ENCODE peak calls at places on chromosomes 6 and 20, in four cellular contexts. One of them, this sample, is unnamed. For H3K27me3, the result is how much of the 10 kb centered on the place peaks cover.

GRCh38 chr6:16712931-16713484 is 48.3 kb downstream of the ATXN1 start:
- DNase-seq in MM.1S: no peak
- DNase-seq in Caco-2: peak
- DNase-seq in heart right ventricle: no peak
- DNase-seq in this sample: no peak

GRCh38 chr20:51584116-51584515 is 41.6 kb upstream of the NFATC2 start:
- DNase-seq in MM.1S: no peak
- DNase-seq in Caco-2: no peak
- DNase-seq in heart right ventricle: no peak
- DNase-seq in this sample: no peak

GRCh38 chr6:168047841-168048723 is 30.9 kb downstream of the FRMD1 start:
- DNase-seq in MM.1S: no peak
- DNase-seq in Caco-2: no peak
- DNase-seq in heart right ventricle: no peak
- DNase-seq in this sample: no peak

GRCh38 chr6:722077-722524 is 29.2 kb upstream of the EXOC2 start:
- DNase-seq in MM.1S: peak
- DNase-seq in Caco-2: peak
- DNase-seq in heart right ventricle: peak
- DNase-seq in this sample: peak

GRCh38 chr6:161085246-161085645 is 93.7 kb downstream of the MAP3K4 start:
- DNase-seq in MM.1S: no peak
- DNase-seq in Caco-2: no peak
- DNase-seq in heart right ventricle: no peak
- DNase-seq in this sample: no peak

GRCh38 chr20:11880694-11881093 is 37.0 kb upstream of the BTBD3 start:
- DNase-seq in MM.1S: no peak
- DNase-seq in Caco-2: no peak
- DNase-seq in heart right ventricle: no peak
- DNase-seq in this sample: no peak

GRCh38 chr20:16569218-16570153 is 3.8 kb downstream of the KIF16B start:
- DNase-seq in MM.1S: no peak
- DNase-seq in Caco-2: no peak
- DNase-seq in heart right ventricle: no peak
- DNase-seq in this sample: no peak

GRCh38 chr6:1915226-1915625 is 305.5 kb downstream of the FOXC1 start:
- DNase-seq in MM.1S: no peak
- DNase-seq in Caco-2: no peak
- DNase-seq in heart right ventricle: no peak
- DNase-seq in this sample: no peak

GRCh38 chr6:31660998-31661866 is 654 bp upstream of the C6orf47 start:
- DNase-seq in MM.1S: no peak
- DNase-seq in Caco-2: no peak
- DNase-seq in heart right ventricle: no peak
- DNase-seq in this sample: no peak

GRCh38 chr6:166112580-166112979 is 55.1 kb downstream of the TBXT start:
- DNase-seq in MM.1S: no peak
- DNase-seq in Caco-2: peak
- DNase-seq in heart right ventricle: no peak
- DNase-seq in this sample: no peak

GRCh38 chr6:124055986-124056385 is 252.3 kb downstream of the NKAIN2 start:
- DNase-seq in MM.1S: no peak
- DNase-seq in Caco-2: no peak
- DNase-seq in heart right ventricle: no peak
- DNase-seq in this sample: no peak

GRCh38 chr6:154154389-154154967 is 115.4 kb downstream of the OPRM1 start:
- DNase-seq in MM.1S: peak
- DNase-seq in Caco-2: peak
- DNase-seq in heart right ventricle: no peak
- DNase-seq in this sample: peak

GRCh38 chr20:8020314-8021079 is 936 bp upstream of the TMX4 start:
- DNase-seq in MM.1S: peak
- DNase-seq in Caco-2: no peak
- DNase-seq in heart right ventricle: no peak
- DNase-seq in this sample: no peak

GRCh38 chr6:31791324-31792089 is 4.0 kb downstream of the VARS1 start:
- DNase-seq in MM.1S: no peak
- DNase-seq in Caco-2: peak
- DNase-seq in heart right ventricle: no peak
- DNase-seq in this sample: no peak

GRCh38 chr20:41956316-41957050 is 338.3 kb upstream of the CHD6 start:
- DNase-seq in MM.1S: peak
- DNase-seq in Caco-2: peak
- DNase-seq in heart right ventricle: no peak
- DNase-seq in this sample: peak

GRCh38 chr6:3665608-3666007 is 85.9 kb downstream of the PXDC1 start:
- DNase-seq in MM.1S: no peak
- DNase-seq in Caco-2: no peak
- DNase-seq in heart right ventricle: no peak
- DNase-seq in this sample: no peak

GRCh38 chr6:82270791-82271392 is 23.3 kb upstream of the IBTK start:
- DNase-seq in MM.1S: peak
- DNase-seq in Caco-2: no peak
- DNase-seq in heart right ventricle: no peak
- DNase-seq in this sample: no peak

GRCh38 chr20:41355598-41356203 is 10.9 kb downstream of the EMILIN3 start:
- DNase-seq in MM.1S: no peak
- DNase-seq in Caco-2: no peak
- DNase-seq in heart right ventricle: no peak
- DNase-seq in this sample: no peak

GRCh38 chr6:14270925-14271791 is 153.6 kb downstream of the CD83 start:
- DNase-seq in MM.1S: no peak
- DNase-seq in Caco-2: no peak
- DNase-seq in heart right ventricle: no peak
- DNase-seq in this sample: no peak

GRCh38 chr6:45864651-45865050 is 151.0 kb downstream of the CLIC5 start:
- DNase-seq in MM.1S: no peak
- DNase-seq in Caco-2: no peak
- DNase-seq in heart right ventricle: no peak
- DNase-seq in this sample: no peak

GRCh38 chr20:62151835-62152364 is 8.3 kb downstream of the SS18L1 start:
- DNase-seq in MM.1S: no peak
- DNase-seq in Caco-2: no peak
- DNase-seq in heart right ventricle: no peak
- DNase-seq in this sample: no peak

GRCh38 chr6:32271427-32271826 is 47.6 kb upstream of the NOTCH4 start:
- DNase-seq in MM.1S: peak
- DNase-seq in Caco-2: no peak
- DNase-seq in heart right ventricle: no peak
- DNase-seq in this sample: no peak

GRCh38 chr6:113414511-113414910 is 442.6 kb upstream of the MARCKS start:
- DNase-seq in MM.1S: no peak
- DNase-seq in Caco-2: peak
- DNase-seq in heart right ventricle: no peak
- DNase-seq in this sample: no peak

GRCh38 chr6:43496370-43497128 is 13.6 kb downstream of the LRRC73 start:
- DNase-seq in MM.1S: no peak
- DNase-seq in Caco-2: peak
- DNase-seq in heart right ventricle: no peak
- DNase-seq in this sample: no peak

GRCh38 chr6:11769816-11770545 is 8.6 kb downstream of the ADTRP start:
- DNase-seq in MM.1S: no peak
- DNase-seq in Caco-2: no peak
- DNase-seq in heart right ventricle: no peak
- DNase-seq in this sample: no peak

GRCh38 chr20:45341939-45342862 is 6.0 kb downstream of the SDC4 start:
- DNase-seq in MM.1S: no peak
- DNase-seq in Caco-2: peak
- DNase-seq in heart right ventricle: peak
- DNase-seq in this sample: peak

GRCh38 chr6:111984516-111985201 is 69.2 kb upstream of the CCN6 start:
- DNase-seq in MM.1S: no peak
- DNase-seq in Caco-2: no peak
- DNase-seq in heart right ventricle: no peak
- DNase-seq in this sample: no peak

GRCh38 chr6:139965393-139965792 is 590.9 kb upstream of the CITED2 start:
- DNase-seq in MM.1S: peak
- DNase-seq in Caco-2: no peak
- DNase-seq in heart right ventricle: no peak
- DNase-seq in this sample: no peak

GRCh38 chr6:107629545-107630147 is 139.7 kb downstream of the SOBP start:
- DNase-seq in MM.1S: no peak
- DNase-seq in Caco-2: no peak
- DNase-seq in heart right ventricle: no peak
- DNase-seq in this sample: no peak

GRCh38 chr20:37380864-37381579 is 35.1 kb downstream of the SRC start:
- DNase-seq in MM.1S: no peak
- DNase-seq in Caco-2: no peak
- DNase-seq in heart right ventricle: no peak
- DNase-seq in this sample: no peak

GRCh38 chr20:10619427-10619826 is 54.4 kb downstream of the JAG1 start:
- DNase-seq in MM.1S: no peak
- DNase-seq in Caco-2: no peak
- DNase-seq in heart right ventricle: no peak
- DNase-seq in this sample: no peak

GRCh38 chr20:34536798-34537394 is 20.7 kb downstream of the DYNLRB1 start:
- DNase-seq in MM.1S: peak
- DNase-seq in Caco-2: peak
- DNase-seq in heart right ventricle: peak
- DNase-seq in this sample: no peak

GRCh38 chr20:21862224-21862927 is 156.9 kb downstream of the PAX1 start:
- DNase-seq in MM.1S: no peak
- DNase-seq in Caco-2: no peak
- DNase-seq in heart right ventricle: no peak
- DNase-seq in this sample: peak

GRCh38 chr6:68634503-68635411 is at the start of gene ADGRB3:
- DNase-seq in MM.1S: peak
- DNase-seq in Caco-2: peak
- DNase-seq in heart right ventricle: peak
- DNase-seq in this sample: peak

DNA sequence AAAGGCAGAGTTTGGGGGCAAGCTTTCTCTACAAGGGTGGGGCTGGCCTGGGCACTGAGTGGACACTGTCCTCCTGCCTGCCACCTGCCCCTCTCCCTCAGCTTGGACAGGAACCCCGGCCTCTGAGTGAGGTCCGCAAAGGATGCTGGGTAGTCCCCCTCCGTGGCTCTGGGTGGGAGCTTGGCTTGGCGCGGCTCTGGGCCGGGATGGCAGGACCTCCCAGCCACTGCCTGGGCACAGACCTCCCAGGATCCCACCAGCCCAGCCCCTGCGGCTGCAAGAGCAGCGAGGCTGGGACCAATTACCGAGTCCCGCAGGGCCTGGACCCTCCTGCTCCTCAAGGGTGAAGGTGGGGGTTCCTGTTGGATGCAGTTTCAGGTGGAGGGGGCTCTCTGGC is 2.9 kb upstream of the SOX18 start:
- DNase-seq in MM.1S: no peak
- DNase-seq in Caco-2: no peak
- DNase-seq in heart right ventricle: no peak
- DNase-seq in this sample: no peak
- H3K27me3 ChIP-seq in MM.1S: half or more
- H3K27me3 ChIP-seq in Caco-2: under half
- H3K27me3 ChIP-seq in heart right ventricle: half or more
- H3K27me3 ChIP-seq in this sample: under half

GRCh38 chr20:64108731-64109389 is 1.5 kb upstream of the NPBWR2 start:
- DNase-seq in MM.1S: no peak
- DNase-seq in Caco-2: peak
- DNase-seq in heart right ventricle: no peak
- DNase-seq in this sample: no peak
- H3K27me3 ChIP-seq in MM.1S: half or more
- H3K27me3 ChIP-seq in Caco-2: under half
- H3K27me3 ChIP-seq in heart right ventricle: under half
- H3K27me3 ChIP-seq in this sample: under half

DNA sequence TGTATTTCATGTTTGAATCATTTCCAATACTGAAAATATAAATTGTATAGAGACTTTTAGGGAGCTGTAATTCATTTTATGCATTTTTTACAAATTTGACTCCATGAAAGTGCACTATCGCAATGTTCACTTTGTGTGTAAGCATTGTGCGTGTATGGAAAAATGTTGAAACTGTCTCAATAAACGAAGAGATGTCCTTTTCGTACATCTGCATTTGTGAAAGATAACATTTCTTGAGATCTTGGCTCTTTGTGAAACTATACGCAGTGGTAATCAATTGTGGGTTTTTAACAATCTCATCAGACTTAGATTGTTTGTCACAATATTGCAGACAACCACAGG is 18.6 kb upstream of the ZBP1 start:
- DNase-seq in MM.1S: no peak
- DNase-seq in Caco-2: no peak
- DNase-seq in heart right ventricle: no peak
- DNase-seq in this sample: no peak
- H3K27me3 ChIP-seq in MM.1S: half or more
- H3K27me3 ChIP-seq in Caco-2: under half
- H3K27me3 ChIP-seq in heart right ventricle: under half
- H3K27me3 ChIP-seq in this sample: under half

GRCh38 chr20:257419-257818 is at the start of gene DEFB132:
- DNase-seq in MM.1S: no peak
- DNase-seq in Caco-2: no peak
- DNase-seq in heart right ventricle: no peak
- DNase-seq in this sample: no peak
- H3K27me3 ChIP-seq in MM.1S: under half
- H3K27me3 ChIP-seq in Caco-2: under half
- H3K27me3 ChIP-seq in heart right ventricle: under half
- H3K27me3 ChIP-seq in this sample: under half

DNA sequence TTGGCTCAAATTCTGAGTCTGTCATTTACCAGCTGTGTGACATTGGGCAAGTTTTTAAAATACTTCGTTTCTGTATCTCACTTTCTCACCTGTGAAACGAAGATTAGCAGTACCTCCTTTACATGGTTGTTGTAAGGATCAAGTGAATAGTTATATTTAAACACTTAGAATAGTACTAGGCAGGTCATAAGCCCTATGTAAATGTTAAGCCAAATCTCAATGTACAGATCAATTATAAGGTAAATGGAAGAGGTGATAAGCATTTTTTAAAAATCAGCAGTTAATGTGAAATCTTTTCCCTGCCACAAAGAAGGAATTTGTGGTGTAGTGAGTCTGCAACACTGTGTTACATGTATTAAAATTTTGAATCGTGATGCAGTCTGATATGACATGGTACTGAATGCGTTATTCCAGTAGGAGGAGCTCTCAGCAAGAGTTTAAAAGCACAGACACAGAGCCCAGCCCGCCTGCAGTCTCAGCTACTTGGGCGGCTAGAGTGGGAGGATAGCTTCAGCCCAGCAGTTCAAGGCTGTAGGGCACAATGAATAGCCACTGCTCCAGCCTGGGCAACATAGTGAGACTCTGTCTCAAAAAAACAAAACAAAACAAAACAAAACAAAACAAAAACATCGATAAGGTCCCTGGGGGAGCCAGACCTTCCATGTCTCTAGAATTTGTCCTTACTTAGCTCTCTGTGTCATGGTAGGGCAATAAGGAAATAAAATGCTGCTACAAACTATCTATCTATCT is 46.0 kb downstream of the GTF2H5 start:
- DNase-seq in MM.1S: peak
- DNase-seq in Caco-2: peak
- DNase-seq in heart right ventricle: peak
- DNase-seq in this sample: peak
- H3K27me3 ChIP-seq in MM.1S: under half
- H3K27me3 ChIP-seq in Caco-2: under half
- H3K27me3 ChIP-seq in heart right ventricle: under half
- H3K27me3 ChIP-seq in this sample: under half

GRCh38 chr20:33148040-33148439 is 19.9 kb upstream of the BPIFA2 start:
- DNase-seq in MM.1S: no peak
- DNase-seq in Caco-2: no peak
- DNase-seq in heart right ventricle: no peak
- DNase-seq in this sample: no peak
- H3K27me3 ChIP-seq in MM.1S: under half
- H3K27me3 ChIP-seq in Caco-2: under half
- H3K27me3 ChIP-seq in heart right ventricle: under half
- H3K27me3 ChIP-seq in this sample: under half